ENCODE peak calls at places on chromosome 4, in six cellular contexts. One of them, this sample, is unnamed.

GRCh38 chr4:55258152-55258863 is 87.7 kb upstream of the SRD5A3 start:
- DNase-seq in NCI-H146: no peak
- DNase-seq in renal cortical epithelial cell: no peak
- DNase-seq in Ammon's horn: no peak
- DNase-seq in AG10803: no peak
- DNase-seq in EL: no peak
- DNase-seq in this sample: peak

GRCh38 chr4:7105261-7105660 is 37.4 kb upstream of the GRPEL1 start:
- DNase-seq in Ammon's horn: no peak
- DNase-seq in EL: no peak
- DNase-seq in renal cortical epithelial cell: no peak
- DNase-seq in AG10803: no peak
- DNase-seq in NCI-H146: no peak
- DNase-seq in this sample: no peak

GRCh38 chr4:140743194-140743931 is 12.8 kb downstream of the TBC1D9 start:
- DNase-seq in EL: peak
- DNase-seq in NCI-H146: peak
- DNase-seq in AG10803: peak
- DNase-seq in renal cortical epithelial cell: peak
- DNase-seq in Ammon's horn: no peak
- DNase-seq in this sample: peak

GRCh38 chr4:103996059-103996458 is 276.3 kb upstream of the TACR3 start:
- DNase-seq in Ammon's horn: peak
- DNase-seq in renal cortical epithelial cell: peak
- DNase-seq in AG10803: no peak
- DNase-seq in NCI-H146: no peak
- DNase-seq in EL: no peak
- DNase-seq in this sample: peak

GRCh38 chr4:77332696-77333270 is 175.8 kb downstream of the CCNG2 start:
- DNase-seq in NCI-H146: no peak
- DNase-seq in Ammon's horn: no peak
- DNase-seq in AG10803: no peak
- DNase-seq in EL: no peak
- DNase-seq in renal cortical epithelial cell: no peak
- DNase-seq in this sample: peak

GRCh38 chr4:169335331-169335730 is 64.6 kb upstream of the SH3RF1 start:
- DNase-seq in EL: peak
- DNase-seq in NCI-H146: no peak
- DNase-seq in Ammon's horn: no peak
- DNase-seq in AG10803: peak
- DNase-seq in renal cortical epithelial cell: no peak
- DNase-seq in this sample: peak

GRCh38 chr4:8335848-8336247 is 66.3 kb downstream of the HTRA3 start:
- DNase-seq in EL: no peak
- DNase-seq in AG10803: no peak
- DNase-seq in renal cortical epithelial cell: no peak
- DNase-seq in NCI-H146: no peak
- DNase-seq in Ammon's horn: no peak
- DNase-seq in this sample: no peak

GRCh38 chr4:75653845-75654503 is 19.2 kb downstream of the G3BP2 start:
- DNase-seq in EL: peak
- DNase-seq in NCI-H146: peak
- DNase-seq in AG10803: peak
- DNase-seq in renal cortical epithelial cell: peak
- DNase-seq in Ammon's horn: peak
- DNase-seq in this sample: peak

GRCh38 chr4:150960818-150961217 is 54.3 kb downstream of the LRBA start:
- DNase-seq in AG10803: peak
- DNase-seq in EL: peak
- DNase-seq in NCI-H146: no peak
- DNase-seq in renal cortical epithelial cell: peak
- DNase-seq in Ammon's horn: no peak
- DNase-seq in this sample: peak